ENCODE peak calls at places on chromosomes 12 and 14, in six cellular contexts. S is CD8-positive, alpha-beta T cell; M is fibroblast of lung; U is suprapubic skin; F is lung; R is cardiac muscle cell. A is an unnamed sample.

GRCh38 chr14:41609704-41610183 is 3.1 kb downstream of the LRFN5 start:
- DNase-seq in S (no peak), M (peak; percentile 48), U (peak; percentile 78), F (no peak), R (peak; percentile 70), A (peak; percentile 62)

GRCh38 chr12:113247123-113248045 is 26.1 kb downstream of the TPCN1 start:
- DNase-seq in S (no peak), M (peak; percentile 69), U (no peak), F (no peak), R (no peak), A (peak; percentile 75)

GRCh38 chr14:68144051-68144681 is 324.6 kb downstream of the RAD51B start:
- DNase-seq in S (no peak), M (peak; percentile 66), U (peak; percentile 81), F (no peak), R (peak; percentile 81), A (no peak)

GRCh38 chr14:75049731-75050201 is 1.5 kb downstream of the MLH3 start:
- DNase-seq in S (no peak), M (no peak), U (no peak), F (no peak), R (peak; percentile 27), A (no peak)

GRCh38 chr12:5756443-5756842 is 188.6 kb downstream of the ANO2 start:
- DNase-seq in S (no peak), M (no peak), U (no peak), F (peak; percentile 4), R (no peak), A (no peak)

GRCh38 chr12:10143205-10143604 is 13.2 kb upstream of the CLEC7A start:
- DNase-seq in S (no peak), M (no peak), U (no peak), F (no peak), R (peak; percentile 14), A (no peak)

GRCh38 chr12:132444957-132445883 is 44.7 kb upstream of the FBRSL1 start:
- DNase-seq in S (peak; percentile 70), M (no peak), U (no peak), F (peak; percentile 43), R (no peak), A (no peak)

GRCh38 chr14:105629886-105630215 is 103.5 kb downstream of the TMEM121 start:
- DNase-seq in S (no peak), M (no peak), U (no peak), F (no peak), R (no peak), A (no peak)

GRCh38 chr12:10610188-10610587 is 3.2 kb downstream of the MAGOHB start:
- DNase-seq in S (no peak), M (no peak), U (no peak), F (no peak), R (no peak), A (no peak)

GRCh38 chr14:104927432-104927816 is 2.7 kb downstream of the PLD4 start:
- DNase-seq in S (no peak), M (no peak), U (no peak), F (no peak), R (no peak), A (no peak)

GRCh38 chr12:72546106-72546505 is 273.9 kb downstream of the TRHDE start:
- DNase-seq in S (no peak), M (peak; percentile 70), U (no peak), F (no peak), R (no peak), A (no peak)

GRCh38 chr14:72126561-72126960 is 194.3 kb downstream of the RGS6 start:
- DNase-seq in S (no peak), M (no peak), U (no peak), F (no peak), R (no peak), A (no peak)

GRCh38 chr14:65333926-65334687 is 78.4 kb upstream of the FUT8 start:
- DNase-seq in S (no peak), M (peak; percentile 78), U (no peak), F (no peak), R (peak; percentile 88), A (no peak)

GRCh38 chr12:132491349-132491663 is 1.4 kb downstream of the FBRSL1 start:
- DNase-seq in S (no peak), M (no peak), U (no peak), F (no peak), R (no peak), A (no peak)

GRCh38 chr14:93073366-93073722 is 42.4 kb downstream of the ITPK1 start:
- DNase-seq in S (no peak), M (no peak), U (no peak), F (no peak), R (no peak), A (no peak)

GRCh38 chr14:93072659-93073365 is 42.9 kb downstream of the ITPK1 start:
- DNase-seq in S (no peak), M (no peak), U (no peak), F (no peak), R (no peak), A (no peak)

GRCh38 chr14:93075891-93076290 is 39.8 kb downstream of the ITPK1 start:
- DNase-seq in S (no peak), M (no peak), U (no peak), F (no peak), R (no peak), A (no peak)

GRCh38 chr14:93076755-93077154 is 39.0 kb downstream of the ITPK1 start:
- DNase-seq in S (no peak), M (no peak), U (no peak), F (no peak), R (no peak), A (no peak)

GRCh38 chr14:93073833-93074769 is 41.6 kb downstream of the ITPK1 start:
- DNase-seq in S (no peak), M (peak; percentile 37), U (no peak), F (peak; percentile 54), R (peak; percentile 70), A (no peak)
- H3K4me3 ChIP-seq in S (peak overlapping the region; percentile 18), M (no peak overlapping the region), U (no peak overlapping the region), F (no peak overlapping the region), R (no peak overlapping the region), A (no peak overlapping the region)

GRCh38 chr12:108381793-108382436 is 42.8 kb upstream of the CMKLR1 start:
- DNase-seq in S (no peak), M (no peak), U (no peak), F (no peak), R (peak; percentile 42), A (no peak)

GRCh38 chr12:108377260-108377659 is 38.1 kb upstream of the CMKLR1 start:
- DNase-seq in S (no peak), M (no peak), U (no peak), F (no peak), R (no peak), A (no peak)

GRCh38 chr12:108379761-108380160 is 40.6 kb upstream of the CMKLR1 start:
- DNase-seq in S (no peak), M (no peak), U (no peak), F (no peak), R (no peak), A (no peak)

GRCh38 chr12:108382437-108382801 is 43.3 kb upstream of the CMKLR1 start:
- DNase-seq in S (no peak), M (no peak), U (no peak), F (no peak), R (no peak), A (no peak)

GRCh38 chr12:108380382-108380781 is 41.3 kb upstream of the CMKLR1 start:
- DNase-seq in S (no peak), M (no peak), U (no peak), F (no peak), R (no peak), A (no peak)
- H3K36me3 ChIP-seq in S (no peaks in the 10 kb centered on the region), M (no peaks in the 10 kb centered on the region), U (no peaks in the 10 kb centered on the region), F (no peaks in the 10 kb centered on the region), R (no peaks in the 10 kb centered on the region), A (no peaks in the 10 kb centered on the region)

GRCh38 chr12:83739602-83740001 is 1052.9 kb downstream of the TMTC2 start:
- DNase-seq in S (no peak), M (no peak), U (no peak), F (no peak), R (no peak), A (no peak)
- H3K4me3 ChIP-seq in S (no peak overlapping the region), M (no peak overlapping the region), U (no peak overlapping the region), F (no peak overlapping the region), R (no peak overlapping the region), A (no peak overlapping the region)

DNA sequence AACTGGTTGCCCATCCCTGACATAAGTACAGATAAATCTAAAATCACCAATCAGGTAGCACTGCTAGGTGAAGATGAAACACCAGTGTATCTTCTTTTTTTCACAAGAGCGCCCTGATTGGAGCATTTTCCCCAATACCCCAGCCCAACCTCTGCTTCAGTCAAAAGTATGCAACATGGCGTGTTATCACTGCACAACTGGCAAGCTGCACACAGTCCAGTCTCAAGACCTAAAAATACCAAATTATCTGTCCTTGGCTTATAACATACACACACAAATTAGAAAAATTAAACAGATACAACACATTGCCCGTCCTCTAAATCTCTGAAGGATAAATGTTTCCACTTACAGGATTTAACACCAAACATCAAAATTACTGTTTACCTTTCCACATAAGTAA is 20.2 kb upstream of the SELPLG start:
- DNase-seq in S (no peak), M (no peak), U (no peak), F (no peak), R (no peak), A (no peak)
- H3K36me3 ChIP-seq in S (no peaks in the 10 kb centered on the region), M (peaks cover 21% of the 10 kb centered on the region), U (peaks cover 94% of the 10 kb centered on the region), F (peaks cover 32% of the 10 kb centered on the region), R (peaks cover 21% of the 10 kb centered on the region), A (peaks cover 4% of the 10 kb centered on the region)

GRCh38 chr12:64180951-64181350 is 41.1 kb downstream of the KICS2 start:
- DNase-seq in S (no peak), M (peak; percentile 80), U (no peak), F (no peak), R (peak; percentile 66), A (no peak)
- H3K4me3 ChIP-seq in S (no peak overlapping the region), M (peak overlapping the region; percentile 21), U (no peak overlapping the region), F (no peak overlapping the region), R (no peak overlapping the region), A (no peak overlapping the region)

DNA sequence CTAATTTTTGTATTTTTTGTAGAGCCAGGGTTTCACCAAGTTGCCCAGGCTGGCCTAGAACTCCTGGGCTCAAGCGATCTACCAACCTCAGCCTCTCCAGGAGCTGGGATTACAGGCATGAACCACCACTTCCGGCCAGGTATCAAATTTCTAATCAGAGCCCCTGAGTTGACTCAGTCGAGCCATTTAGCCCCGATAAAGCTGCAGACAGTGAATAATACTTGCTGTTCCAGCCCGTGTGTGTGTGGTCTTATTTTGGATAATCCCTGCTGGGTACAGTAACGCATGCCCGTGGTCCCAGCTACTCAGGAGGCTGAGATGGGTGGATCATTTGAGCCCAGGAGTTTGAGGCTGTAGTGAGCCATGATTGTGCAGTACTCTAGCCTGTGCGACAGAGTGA is 57.0 kb downstream of the TEAD4 start:
- DNase-seq in S (no peak), M (peak; percentile 31), U (no peak), F (no peak), R (no peak), A (no peak)
- H3K36me3 ChIP-seq in S (no peaks in the 10 kb centered on the region), M (no peaks in the 10 kb centered on the region), U (peaks cover 4% of the 10 kb centered on the region), F (peaks cover 3% of the 10 kb centered on the region), R (no peaks in the 10 kb centered on the region), A (no peaks in the 10 kb centered on the region)

GRCh38 chr14:64184103-64184729 is 110.0 kb downstream of the ESR2 start:
- DNase-seq in S (no peak), M (no peak), U (no peak), F (no peak), R (no peak), A (no peak)

GRCh38 chr14:64187331-64187730 is 106.8 kb downstream of the ESR2 start:
- DNase-seq in S (no peak), M (no peak), U (no peak), F (no peak), R (no peak), A (no peak)

GRCh38 chr14:64190974-64191502 is 103.1 kb downstream of the ESR2 start:
- DNase-seq in S (no peak), M (no peak), U (no peak), F (no peak), R (no peak), A (no peak)

GRCh38 chr14:64185184-64185583 is 109.0 kb downstream of the ESR2 start:
- DNase-seq in S (no peak), M (no peak), U (no peak), F (no peak), R (no peak), A (no peak)

GRCh38 chr14:64186231-64187129 is 107.7 kb downstream of the ESR2 start:
- DNase-seq in S (no peak), M (no peak), U (no peak), F (no peak), R (no peak), A (no peak)
- H3K4me3 ChIP-seq in S (no peak overlapping the region), M (no peak overlapping the region), U (no peak overlapping the region), F (no peak overlapping the region), R (peak overlapping the region; percentile 25), A (no peak overlapping the region)

A was measured in aorta.